ENCODE peak calls at places on chromosomes 3 and 15, in nine cellular contexts. F, L, R, J, M, P, H, T and V are unnamed samples.

GRCh38 chr3:101938262-101938847 is 89.0 kb downstream of the NFKBIZ start:
- DNase-seq in R (peak), T (no peak), M (no peak), H (no peak), L (no peak), J (no peak), P (no peak), F (no peak), V (no peak)

GRCh38 chr15:62626903-62627302 is 415.6 kb upstream of the TPM1 start:
- DNase-seq in T (no peak), H (peak), P (no peak), L (peak), R (no peak), J (no peak), F (no peak), M (no peak), V (no peak)

GRCh38 chr3:140854961-140855360 is 86.7 kb upstream of the SLC25A36 start:
- DNase-seq in F (no peak), H (no peak), T (no peak), R (no peak), P (no peak), J (no peak), M (peak), L (no peak), V (no peak)

GRCh38 chr3:42730706-42731420 is 28.3 kb upstream of the HHATL start:
- DNase-seq in H (no peak), L (no peak), J (no peak), T (no peak), M (no peak), P (no peak), R (no peak), F (no peak), V (no peak)

GRCh38 chr3:149990423-149990953 is 19.8 kb upstream of the PFN2 start:
- DNase-seq in P (peak), H (no peak), T (peak), R (no peak), F (no peak), J (no peak), L (no peak), M (no peak), V (no peak)

GRCh38 chr3:74273091-74273490 is 341.4 kb downstream of the CNTN3 start:
- DNase-seq in L (no peak), T (peak), M (no peak), F (no peak), H (peak), P (no peak), R (no peak), J (no peak), V (no peak)

GRCh38 chr15:60397772-60398445 is at the start of gene ANXA2:
- DNase-seq in R (peak), H (peak), L (peak), P (peak), J (peak), F (no peak), M (peak), T (peak), V (peak)

GRCh38 chr15:65328506-65329297 is 24.2 kb downstream of the RNU5B-1 start:
- DNase-seq in F (no peak), M (no peak), H (no peak), T (no peak), J (no peak), R (peak), L (no peak), P (no peak), V (no peak)

GRCh38 chr3:71862374-71863145 is 77.6 kb upstream of the PROK2 start:
- DNase-seq in L (no peak), P (no peak), R (no peak), M (no peak), J (no peak), F (no peak), T (peak), H (peak), V (no peak)

GRCh38 chr15:45829336-45830153 is 194.7 kb downstream of the SQOR start:
- DNase-seq in M (peak), T (no peak), P (no peak), L (no peak), J (no peak), R (no peak), F (no peak), H (no peak), V (no peak)

GRCh38 chr15:50257924-50258323 is 7.6 kb downstream of the HDC start:
- DNase-seq in M (no peak), J (no peak), F (no peak), R (no peak), H (peak), T (peak), L (peak), P (peak), V (no peak)

GRCh38 chr15:38528279-38528678 is 36.3 kb downstream of the RASGRP1 start:
- DNase-seq in L (no peak), R (no peak), J (no peak), M (no peak), T (peak), P (peak), H (peak), F (no peak), V (no peak)

GRCh38 chr3:197613187-197613586 is 57.4 kb upstream of the BDH1 start:
- DNase-seq in F (no peak), L (no peak), J (no peak), R (no peak), T (no peak), P (no peak), M (no peak), H (no peak), V (no peak)

GRCh38 chr3:56689303-56689702 is 6.2 kb upstream of the TASOR start:
- DNase-seq in M (no peak), F (no peak), R (no peak), P (no peak), T (no peak), J (no peak), H (no peak), L (no peak), V (no peak)

GRCh38 chr3:4506559-4507009 is 13.4 kb downstream of the ITPR1 start:
- DNase-seq in T (no peak), M (no peak), H (no peak), P (no peak), R (no peak), F (no peak), L (no peak), J (no peak), V (no peak)

GRCh38 chr15:64599716-64600115 is 139.3 kb downstream of the ZNF609 start:
- DNase-seq in P (peak), M (no peak), R (no peak), T (peak), H (peak), L (peak), J (no peak), F (no peak), V (no peak)

GRCh38 chr3:66456711-66457173 is 44.1 kb downstream of the LRIG1 start:
- DNase-seq in L (no peak), H (no peak), R (no peak), F (no peak), T (no peak), J (no peak), P (no peak), M (no peak), V (no peak)

GRCh38 chr15:65789759-65790158 is 2.3 kb downstream of the DENND4A start:
- DNase-seq in F (no peak), R (no peak), L (no peak), H (no peak), J (no peak), P (no peak), T (no peak), M (no peak), V (no peak)

GRCh38 chr15:73940061-73940981 is 14.1 kb downstream of the LOXL1 start:
- DNase-seq in F (no peak), M (no peak), T (peak), R (no peak), J (no peak), L (no peak), P (peak), H (peak), V (no peak)

GRCh38 chr3:153641321-153641720 is 479.3 kb downstream of the RAP2B start:
- DNase-seq in H (no peak), L (no peak), M (peak), P (no peak), T (no peak), J (no peak), R (no peak), F (no peak), V (no peak)

GRCh38 chr15:71758716-71759115 is 51.6 kb upstream of the NR2E3 start:
- DNase-seq in R (no peak), T (no peak), M (no peak), J (no peak), P (no peak), H (no peak), L (no peak), F (no peak), V (no peak)

GRCh38 chr3:182618085-182618732 is 175.1 kb upstream of the ATP11B start:
- DNase-seq in J (no peak), P (peak), F (no peak), T (peak), L (peak), R (no peak), M (no peak), H (peak), V (no peak)

GRCh38 chr15:38559131-38559530 is 5.5 kb downstream of the RASGRP1 start:
- DNase-seq in M (no peak), H (peak), R (no peak), T (no peak), P (no peak), F (no peak), J (no peak), L (no peak), V (no peak)

GRCh38 chr3:129627350-129628168 is 21.1 kb upstream of the PLXND1 start:
- DNase-seq in P (peak), L (peak), H (peak), M (peak), T (peak), J (no peak), F (peak), R (peak), V (peak)

GRCh38 chr3:124599779-124600693 is 130.2 kb upstream of the UMPS start:
- DNase-seq in P (peak), R (no peak), F (no peak), L (peak), M (no peak), T (no peak), H (no peak), J (peak), V (no peak)

GRCh38 chr3:119309591-119309990 is 15.4 kb downstream of the ARHGAP31 start:
- DNase-seq in P (no peak), R (no peak), L (no peak), T (no peak), H (no peak), J (no peak), M (no peak), F (no peak), V (no peak)

GRCh38 chr15:32775103-32775502 is 57.3 kb downstream of the GREM1 start:
- DNase-seq in P (no peak), F (no peak), J (no peak), T (no peak), H (peak), L (no peak), R (no peak), M (no peak), V (no peak)

GRCh38 chr15:22979699-22980188 is 424 bp downstream of the CYFIP1 start:
- DNase-seq in F (no peak), P (peak), H (peak), T (peak), L (no peak), R (peak), M (no peak), J (peak), V (no peak)

GRCh38 chr3:77370413-77370812 is 330.5 kb downstream of the ROBO2 start:
- DNase-seq in H (peak), T (no peak), P (peak), L (no peak), F (no peak), R (no peak), J (peak), M (no peak), V (no peak)

GRCh38 chr3:141401584-141402475 is 33.5 kb downstream of the ZBTB38 start:
- DNase-seq in M (peak), L (peak), T (peak), P (peak), J (no peak), R (peak), F (peak), H (no peak), V (no peak)

GRCh38 chr3:8441969-8442559 is 59.6 kb upstream of the LMCD1 start:
- DNase-seq in L (peak), H (peak), M (peak), T (peak), P (peak), J (peak), R (peak), F (no peak), V (no peak)